ENCODE peak calls at places on chromosome 21, in nine cellular contexts. One of them, this sample, is unnamed.

GRCh38 chr21:23524685-23525084 is 2082.6 kb downstream of the MRPL39 start:
- DNase-seq in IMR-90: no peak
- DNase-seq in tibial artery: no peak
- DNase-seq in ovary: no peak
- DNase-seq in fibroblast of lung: no peak
- DNase-seq in aorta: no peak
- DNase-seq in CD8-positive, alpha-beta memory T cell: no peak
- DNase-seq in kidney: no peak
- DNase-seq in neural progenitor cell: no peak
- DNase-seq in this sample: no peak

GRCh38 chr21:46489800-46490199 is 31.1 kb downstream of the DIP2A start:
- DNase-seq in IMR-90: no peak
- DNase-seq in tibial artery: no peak
- DNase-seq in ovary: no peak
- DNase-seq in fibroblast of lung: no peak
- DNase-seq in aorta: no peak
- DNase-seq in CD8-positive, alpha-beta memory T cell: no peak
- DNase-seq in kidney: no peak
- DNase-seq in neural progenitor cell: no peak
- DNase-seq in this sample: no peak

GRCh38 chr21:35922618-35923017 is 137.7 kb downstream of the SETD4 start:
- DNase-seq in IMR-90: peak; percentile 83
- DNase-seq in tibial artery: no peak
- DNase-seq in ovary: no peak
- DNase-seq in fibroblast of lung: peak; percentile 32
- DNase-seq in aorta: no peak
- DNase-seq in CD8-positive, alpha-beta memory T cell: no peak
- DNase-seq in kidney: no peak
- DNase-seq in neural progenitor cell: no peak
- DNase-seq in this sample: no peak

GRCh38 chr21:17783816-17784598 is 35.1 kb downstream of the C21orf91 start:
- DNase-seq in IMR-90: no peak
- DNase-seq in tibial artery: no peak
- DNase-seq in ovary: no peak
- DNase-seq in fibroblast of lung: no peak
- DNase-seq in aorta: no peak
- DNase-seq in CD8-positive, alpha-beta memory T cell: no peak
- DNase-seq in kidney: no peak
- DNase-seq in neural progenitor cell: no peak
- DNase-seq in this sample: no peak

GRCh38 chr21:46404306-46404705 is 54.4 kb upstream of the DIP2A start:
- DNase-seq in IMR-90: no peak
- DNase-seq in tibial artery: no peak
- DNase-seq in ovary: no peak
- DNase-seq in fibroblast of lung: no peak
- DNase-seq in aorta: peak; percentile 4
- DNase-seq in CD8-positive, alpha-beta memory T cell: no peak
- DNase-seq in kidney: peak; percentile 32
- DNase-seq in neural progenitor cell: no peak
- DNase-seq in this sample: no peak

GRCh38 chr21:34887729-34888568 is 161.2 kb downstream of the RUNX1 start:
- DNase-seq in IMR-90: peak; percentile 99
- DNase-seq in tibial artery: peak; percentile 88
- DNase-seq in ovary: peak; percentile 57
- DNase-seq in fibroblast of lung: peak; percentile 94
- DNase-seq in aorta: peak; percentile 92
- DNase-seq in CD8-positive, alpha-beta memory T cell: peak; percentile 72
- DNase-seq in kidney: peak; percentile 93
- DNase-seq in neural progenitor cell: peak; percentile 54
- DNase-seq in this sample: peak; percentile 81

GRCh38 chr21:34190576-34191301 is 117.4 kb downstream of the MRPS6 start:
- DNase-seq in IMR-90: no peak
- DNase-seq in tibial artery: no peak
- DNase-seq in ovary: no peak
- DNase-seq in fibroblast of lung: no peak
- DNase-seq in aorta: no peak
- DNase-seq in CD8-positive, alpha-beta memory T cell: no peak
- DNase-seq in kidney: no peak
- DNase-seq in neural progenitor cell: no peak
- DNase-seq in this sample: no peak

GRCh38 chr21:46421756-46422555 is 36.7 kb upstream of the DIP2A start:
- DNase-seq in IMR-90: no peak
- DNase-seq in tibial artery: no peak
- DNase-seq in ovary: no peak
- DNase-seq in fibroblast of lung: no peak
- DNase-seq in aorta: peak; percentile 32
- DNase-seq in CD8-positive, alpha-beta memory T cell: no peak
- DNase-seq in kidney: peak; percentile 58
- DNase-seq in neural progenitor cell: no peak
- DNase-seq in this sample: no peak

GRCh38 chr21:28325618-28326017 is 667.1 kb downstream of the LTN1 start:
- DNase-seq in IMR-90: no peak
- DNase-seq in tibial artery: no peak
- DNase-seq in ovary: no peak
- DNase-seq in fibroblast of lung: no peak
- DNase-seq in aorta: no peak
- DNase-seq in CD8-positive, alpha-beta memory T cell: no peak
- DNase-seq in kidney: no peak
- DNase-seq in neural progenitor cell: no peak
- DNase-seq in this sample: no peak

GRCh38 chr21:31634993-31635392 is 24.5 kb upstream of the SOD1 start:
- DNase-seq in IMR-90: no peak
- DNase-seq in tibial artery: no peak
- DNase-seq in ovary: no peak
- DNase-seq in fibroblast of lung: no peak
- DNase-seq in aorta: no peak
- DNase-seq in CD8-positive, alpha-beta memory T cell: no peak
- DNase-seq in kidney: no peak
- DNase-seq in neural progenitor cell: no peak
- DNase-seq in this sample: no peak

GRCh38 chr21:25457411-25457810 is 149.9 kb downstream of the MRPL39 start:
- DNase-seq in IMR-90: peak; percentile 85
- DNase-seq in tibial artery: no peak
- DNase-seq in ovary: no peak
- DNase-seq in fibroblast of lung: peak; percentile 76
- DNase-seq in aorta: no peak
- DNase-seq in CD8-positive, alpha-beta memory T cell: no peak
- DNase-seq in kidney: no peak
- DNase-seq in neural progenitor cell: no peak
- DNase-seq in this sample: no peak

GRCh38 chr21:38311765-38312164 is 55.0 kb downstream of the KCNJ15 start:
- DNase-seq in IMR-90: no peak
- DNase-seq in tibial artery: no peak
- DNase-seq in ovary: no peak
- DNase-seq in fibroblast of lung: no peak
- DNase-seq in aorta: no peak
- DNase-seq in CD8-positive, alpha-beta memory T cell: no peak
- DNase-seq in kidney: no peak
- DNase-seq in neural progenitor cell: no peak
- DNase-seq in this sample: no peak

GRCh38 chr21:38139380-38140168 is 117.2 kb upstream of the KCNJ15 start:
- DNase-seq in IMR-90: peak; percentile 62
- DNase-seq in tibial artery: no peak
- DNase-seq in ovary: no peak
- DNase-seq in fibroblast of lung: peak; percentile 25
- DNase-seq in aorta: no peak
- DNase-seq in CD8-positive, alpha-beta memory T cell: no peak
- DNase-seq in kidney: no peak
- DNase-seq in neural progenitor cell: no peak
- DNase-seq in this sample: no peak

GRCh38 chr21:16519012-16519411 is 789.2 kb downstream of the USP25 start:
- DNase-seq in IMR-90: no peak
- DNase-seq in tibial artery: no peak
- DNase-seq in ovary: no peak
- DNase-seq in fibroblast of lung: no peak
- DNase-seq in aorta: no peak
- DNase-seq in CD8-positive, alpha-beta memory T cell: no peak
- DNase-seq in kidney: no peak
- DNase-seq in neural progenitor cell: no peak
- DNase-seq in this sample: no peak
- H3K27ac ChIP-seq in IMR-90: no peak overlapping the region
- H3K27ac ChIP-seq in tibial artery: no peak overlapping the region
- H3K27ac ChIP-seq in ovary: no peak overlapping the region
- H3K27ac ChIP-seq in fibroblast of lung: no peak overlapping the region
- H3K27ac ChIP-seq in aorta: no peak overlapping the region
- H3K27ac ChIP-seq in CD8-positive, alpha-beta memory T cell: no peak overlapping the region
- H3K27ac ChIP-seq in kidney: no peak overlapping the region
- H3K27ac ChIP-seq in neural progenitor cell: no peak overlapping the region
- H3K27ac ChIP-seq in this sample: no peak overlapping the region

DNA sequence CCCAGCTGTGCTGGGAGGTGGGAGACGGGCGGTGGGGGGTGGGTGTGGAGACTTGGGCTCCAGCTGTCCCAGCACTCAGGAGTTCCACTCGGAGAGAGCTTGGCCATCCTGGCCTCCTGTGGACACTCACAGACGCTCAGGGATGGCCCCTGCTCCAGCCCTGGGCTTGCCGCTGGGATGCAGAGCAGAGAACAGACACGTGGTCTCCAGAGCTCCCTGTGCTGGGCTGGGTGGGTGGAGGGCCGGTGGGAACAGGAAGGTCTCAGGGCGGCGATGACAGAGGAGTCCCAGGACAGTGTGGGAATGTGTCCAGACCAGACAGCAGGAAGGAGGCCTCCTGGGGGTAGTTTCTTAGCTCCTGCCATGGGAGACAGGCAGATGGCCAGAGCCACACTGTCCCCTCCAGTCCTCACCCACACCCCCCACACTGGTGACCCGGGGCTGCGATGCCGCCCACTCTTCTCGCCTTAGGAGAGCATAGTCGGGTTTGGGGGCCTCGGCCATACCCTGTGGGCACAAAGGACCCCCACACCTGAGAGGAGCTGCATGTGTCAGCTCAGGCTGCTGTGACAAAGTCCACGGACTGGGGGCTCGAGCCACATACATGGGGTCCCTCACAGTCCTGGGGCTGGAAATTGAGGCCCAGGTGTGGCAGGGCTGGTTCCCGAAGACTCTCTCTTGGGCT is 2.0 kb downstream of the KRTAP10-9 start:
- DNase-seq in IMR-90: no peak
- DNase-seq in tibial artery: no peak
- DNase-seq in ovary: no peak
- DNase-seq in fibroblast of lung: no peak
- DNase-seq in aorta: no peak
- DNase-seq in CD8-positive, alpha-beta memory T cell: no peak
- DNase-seq in kidney: no peak
- DNase-seq in neural progenitor cell: no peak
- DNase-seq in this sample: no peak
- H3K9me3 ChIP-seq in IMR-90: peaks cover 2% of the 10 kb centered on the region
- H3K9me3 ChIP-seq in tibial artery: peaks cover 7% of the 10 kb centered on the region
- H3K9me3 ChIP-seq in ovary: peaks cover 2% of the 10 kb centered on the region
- H3K9me3 ChIP-seq in fibroblast of lung: no peaks in the 10 kb centered on the region
- H3K9me3 ChIP-seq in aorta: no peaks in the 10 kb centered on the region
- H3K9me3 ChIP-seq in CD8-positive, alpha-beta memory T cell: no peaks in the 10 kb centered on the region
- H3K9me3 ChIP-seq in kidney: no peaks in the 10 kb centered on the region
- H3K9me3 ChIP-seq in neural progenitor cell: peaks cover 13% of the 10 kb centered on the region
- H3K9me3 ChIP-seq in this sample: no peaks in the 10 kb centered on the region

DNA sequence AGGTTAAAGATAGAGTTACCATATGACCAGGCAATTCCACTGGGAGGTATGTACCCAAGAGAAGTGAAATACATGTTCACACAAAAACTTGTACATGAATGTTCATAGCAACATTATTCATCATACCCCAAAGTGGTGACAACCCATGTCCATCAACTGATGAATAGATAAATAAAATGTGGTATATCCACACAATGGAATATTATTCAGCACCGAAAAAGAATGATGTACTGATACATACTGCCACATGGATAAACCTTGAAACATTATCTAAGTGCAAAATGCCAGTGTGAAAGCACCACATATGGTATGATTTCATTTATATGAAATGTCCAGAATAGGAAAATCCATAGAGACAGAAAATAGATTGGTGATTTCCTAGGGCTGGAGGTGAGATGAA is 53.4 kb upstream of the PAXBP1 start:
- DNase-seq in IMR-90: no peak
- DNase-seq in tibial artery: no peak
- DNase-seq in ovary: no peak
- DNase-seq in fibroblast of lung: no peak
- DNase-seq in aorta: no peak
- DNase-seq in CD8-positive, alpha-beta memory T cell: no peak
- DNase-seq in kidney: no peak
- DNase-seq in neural progenitor cell: no peak
- DNase-seq in this sample: no peak
- H3K4me3 ChIP-seq in IMR-90: no peak overlapping the region
- H3K4me3 ChIP-seq in tibial artery: no peak overlapping the region
- H3K4me3 ChIP-seq in ovary: no peak overlapping the region
- H3K4me3 ChIP-seq in fibroblast of lung: no peak overlapping the region
- H3K4me3 ChIP-seq in aorta: no peak overlapping the region
- H3K4me3 ChIP-seq in CD8-positive, alpha-beta memory T cell: no peak overlapping the region
- H3K4me3 ChIP-seq in kidney: no peak overlapping the region
- H3K4me3 ChIP-seq in neural progenitor cell: no peak overlapping the region
- H3K4me3 ChIP-seq in this sample: no peak overlapping the region

GRCh38 chr21:45299026-45299863 is 11.6 kb upstream of the POFUT2 start:
- DNase-seq in IMR-90: no peak
- DNase-seq in tibial artery: peak; percentile 91
- DNase-seq in ovary: peak; percentile 37
- DNase-seq in fibroblast of lung: no peak
- DNase-seq in aorta: no peak
- DNase-seq in CD8-positive, alpha-beta memory T cell: no peak
- DNase-seq in kidney: peak; percentile 80
- DNase-seq in neural progenitor cell: no peak
- DNase-seq in this sample: peak; percentile 92

GRCh38 chr21:45301521-45302081 is 13.9 kb upstream of the POFUT2 start:
- DNase-seq in IMR-90: no peak
- DNase-seq in tibial artery: peak; percentile 65
- DNase-seq in ovary: no peak
- DNase-seq in fibroblast of lung: no peak
- DNase-seq in aorta: no peak
- DNase-seq in CD8-positive, alpha-beta memory T cell: no peak
- DNase-seq in kidney: no peak
- DNase-seq in neural progenitor cell: no peak
- DNase-seq in this sample: no peak

GRCh38 chr21:45302082-45303061 is 14.7 kb upstream of the POFUT2 start:
- DNase-seq in IMR-90: no peak
- DNase-seq in tibial artery: peak; percentile 77
- DNase-seq in ovary: peak; percentile 65
- DNase-seq in fibroblast of lung: peak; percentile 56
- DNase-seq in aorta: peak; percentile 55
- DNase-seq in CD8-positive, alpha-beta memory T cell: no peak
- DNase-seq in kidney: peak; percentile 89
- DNase-seq in neural progenitor cell: no peak
- DNase-seq in this sample: peak; percentile 94

GRCh38 chr21:45300786-45301520 is 13.3 kb upstream of the POFUT2 start:
- DNase-seq in IMR-90: no peak
- DNase-seq in tibial artery: peak; percentile 68
- DNase-seq in ovary: peak; percentile 53
- DNase-seq in fibroblast of lung: no peak
- DNase-seq in aorta: no peak
- DNase-seq in CD8-positive, alpha-beta memory T cell: no peak
- DNase-seq in kidney: peak; percentile 74
- DNase-seq in neural progenitor cell: no peak
- DNase-seq in this sample: peak; percentile 66

GRCh38 chr21:45299864-45300785 is 12.4 kb upstream of the POFUT2 start:
- DNase-seq in IMR-90: peak; percentile 81
- DNase-seq in tibial artery: peak; percentile 66
- DNase-seq in ovary: peak; percentile 39
- DNase-seq in fibroblast of lung: peak; percentile 53
- DNase-seq in aorta: no peak
- DNase-seq in CD8-positive, alpha-beta memory T cell: no peak
- DNase-seq in kidney: peak; percentile 55
- DNase-seq in neural progenitor cell: no peak
- DNase-seq in this sample: peak; percentile 52
- H3K27ac ChIP-seq in IMR-90: no peak overlapping the region
- H3K27ac ChIP-seq in tibial artery: peak overlapping the region; percentile 94
- H3K27ac ChIP-seq in ovary: peak overlapping the region; percentile 41
- H3K27ac ChIP-seq in fibroblast of lung: peak overlapping the region; percentile 77
- H3K27ac ChIP-seq in aorta: peak overlapping the region; percentile 23
- H3K27ac ChIP-seq in CD8-positive, alpha-beta memory T cell: peak overlapping the region; percentile 33
- H3K27ac ChIP-seq in kidney: no peak overlapping the region
- H3K27ac ChIP-seq in neural progenitor cell: no peak overlapping the region
- H3K27ac ChIP-seq in this sample: peak overlapping the region; percentile 21

This sample was measured in right cardiac atrium.